ENCODE peak calls at places on chromosomes 5 and 9, in five cellular contexts. I is GM19239; L is frontal cortex; X is stimulated activated CD8-positive, alpha-beta memory T cell treated with anti-CD3 and anti-CD28 coated beads, Interleukin-2, amount 100 ng/mL, for 1 hour; Z is OCI-LY7. M is an unnamed sample.

GRCh38 chr9:71036501-71036900 is 84.9 kb downstream of the TRPM3 start:
- DNase-seq in I (no peak), Z (no peak), L (no peak), X (no peak), M (no peak)

GRCh38 chr9:34989946-34990635 is 546 bp downstream of the DNAJB5 start:
- DNase-seq in I (no peak), L (peak), X (no peak), Z (peak), M (no peak)

GRCh38 chr9:69028754-69029153 is 6.8 kb upstream of the FXN start:
- DNase-seq in I (no peak), X (no peak), L (no peak), Z (no peak), M (no peak)

GRCh38 chr5:72628771-72629313 is 121.6 kb upstream of the ZNF366 start:
- DNase-seq in I (no peak), Z (no peak), X (no peak), L (no peak), M (no peak)

GRCh38 chr9:136695435-136695895 is 8.2 kb upstream of the AGPAT2 start:
- DNase-seq in I (no peak), X (no peak), L (no peak), Z (no peak), M (peak)

GRCh38 chr5:67361932-67362729 is 165.5 kb upstream of the CD180 start:
- DNase-seq in X (no peak), Z (no peak), L (no peak), I (no peak), M (no peak)

GRCh38 chr5:158929579-158930233 is 170.0 kb downstream of the EBF1 start:
- DNase-seq in L (no peak), I (no peak), Z (no peak), X (no peak), M (no peak)

GRCh38 chr9:127311239-127311741 is 46.7 kb downstream of the GARNL3 start:
- DNase-seq in L (peak), I (no peak), Z (peak), X (no peak), M (peak)

GRCh38 chr5:156534906-156535305 is 207.9 kb downstream of the SGCD start:
- DNase-seq in I (no peak), Z (no peak), X (no peak), L (no peak), M (no peak)

GRCh38 chr5:133827001-133827400 is 141.4 kb downstream of the C5orf15 start:
- DNase-seq in X (no peak), I (no peak), Z (no peak), L (no peak), M (no peak)

GRCh38 chr5:33146916-33147315 is 293.8 kb upstream of the TARS1 start:
- DNase-seq in I (no peak), L (no peak), Z (no peak), X (no peak), M (no peak)

GRCh38 chr5:3361811-3362605 is 233.6 kb upstream of the IRX1 start:
- DNase-seq in I (no peak), L (no peak), X (no peak), Z (no peak), M (no peak)

GRCh38 chr5:67730917-67731474 is 484.6 kb upstream of the PIK3R1 start:
- DNase-seq in L (no peak), X (no peak), Z (no peak), I (no peak), M (no peak)

GRCh38 chr5:7742241-7742656 is 108.7 kb downstream of the CFAP90 start:
- DNase-seq in L (no peak), Z (no peak), X (no peak), I (no peak), M (peak)

GRCh38 chr5:138724470-138725146 is 28.6 kb upstream of the CTNNA1 start:
- DNase-seq in Z (no peak), I (no peak), X (no peak), L (no peak), M (no peak)

GRCh38 chr5:56303511-56303910 is 70.4 kb upstream of the ANKRD55 start:
- DNase-seq in L (no peak), I (no peak), Z (peak), X (no peak), M (no peak)

GRCh38 chr5:28516657-28517175 is 1478.3 kb upstream of the CDH9 start:
- DNase-seq in Z (no peak), L (no peak), I (no peak), X (no peak), M (no peak)

GRCh38 chr9:91886433-91887031 is 63.5 kb downstream of the ROR2 start:
- DNase-seq in X (no peak), Z (no peak), I (no peak), L (no peak), M (no peak)

GRCh38 chr9:2459756-2460155 is 161.8 kb upstream of the VLDLR start:
- DNase-seq in L (no peak), I (no peak), X (no peak), Z (no peak), M (no peak)

GRCh38 chr5:112119527-112119926 is 299.6 kb downstream of the EPB41L4A start:
- DNase-seq in Z (no peak), I (no peak), X (no peak), L (no peak), M (no peak)

GRCh38 chr5:96852769-96853168 is 23.5 kb upstream of the ERAP2 start:
- DNase-seq in X (no peak), I (no peak), Z (no peak), L (no peak), M (no peak)

GRCh38 chr9:128689293-128689770 is 310 bp downstream of the SET start:
- DNase-seq in L (no peak), I (no peak), Z (no peak), X (peak), M (no peak)

GRCh38 chr9:35690447-35691324 is 961 bp upstream of the TPM2 start:
- DNase-seq in I (peak), X (no peak), Z (no peak), L (peak), M (peak)

GRCh38 chr5:13664377-13664776 is 280.1 kb downstream of the DNAH5 start:
- DNase-seq in X (no peak), Z (no peak), L (no peak), I (no peak), M (no peak)

GRCh38 chr5:36915653-36916052 is 39.1 kb downstream of the NIPBL start:
- DNase-seq in Z (no peak), X (no peak), I (no peak), L (no peak), M (no peak)

GRCh38 chr5:173963867-173964429 is 25.0 kb upstream of the C5orf47 start:
- DNase-seq in L (no peak), X (no peak), Z (no peak), I (no peak), M (no peak)

GRCh38 chr9:1173211-1173610 is 123.1 kb downstream of the DMRT2 start:
- DNase-seq in I (no peak), X (no peak), L (no peak), Z (no peak), M (no peak)

GRCh38 chr9:106358331-106358730 is 504.6 kb upstream of the ZNF462 start:
- DNase-seq in X (no peak), I (no peak), Z (no peak), L (no peak), M (no peak)

GRCh38 chr5:14739538-14739937 is 75.0 kb downstream of the OTULIN start:
- DNase-seq in Z (no peak), I (no peak), L (no peak), X (no peak), M (no peak)